ENCODE peak calls at places on chromosomes 3 and 15, in five cellular contexts. S, D, J, Y and W are unnamed samples. For H3K36me3 and H3K27me3, the result is how much of the 10 kb centered on the place peaks cover.

GRCh38 chr15:31135523-31135922 is 34.0 kb upstream of the TRPM1 start:
- DNase-seq in S (no peak), D (no peak), J (no peak), Y (no peak), W (no peak)

GRCh38 chr3:66863205-66864135 is 134.6 kb upstream of the KBTBD8 start:
- DNase-seq in S (no peak), D (no peak), J (no peak), Y (no peak), W (no peak)

GRCh38 chr3:170753421-170754344 is 116.3 kb downstream of the RPL22L1 start:
- DNase-seq in S (no peak), D (no peak), J (no peak), Y (no peak), W (no peak)

GRCh38 chr3:4517095-4517494 is 23.9 kb downstream of the ITPR1 start:
- DNase-seq in S (no peak), D (no peak), J (no peak), Y (no peak), W (no peak)

GRCh38 chr3:133384331-133385027 is 15.4 kb upstream of the BFSP2 start:
- DNase-seq in S (peak), D (peak), J (peak), Y (peak), W (peak)

GRCh38 chr15:28104326-28104725 is 5.2 kb upstream of the OCA2 start:
- DNase-seq in S (no peak), D (no peak), J (peak), Y (no peak), W (no peak)

GRCh38 chr3:48756640-48757039 is 39.6 kb upstream of the IP6K2 start:
- DNase-seq in S (no peak), D (no peak), J (no peak), Y (no peak), W (no peak)

GRCh38 chr3:109806929-109807328 is 469.6 kb upstream of the DPPA4 start:
- DNase-seq in S (no peak), D (no peak), J (no peak), Y (no peak), W (peak)

GRCh38 chr15:25234831-25235230 is 204.0 kb downstream of the UBE3A start:
- DNase-seq in S (no peak), D (no peak), J (no peak), Y (no peak), W (no peak)

GRCh38 chr15:76337739-76338554 is 1.4 kb downstream of the ISL2 start:
- DNase-seq in S (peak), D (peak), J (no peak), Y (peak), W (peak)

GRCh38 chr3:28940530-28940929 is 340.3 kb upstream of the RBMS3 start:
- DNase-seq in S (no peak), D (no peak), J (peak), Y (no peak), W (peak)

GRCh38 chr3:156417733-156418132 is 137.2 kb downstream of the SSR3 start:
- DNase-seq in S (no peak), D (no peak), J (no peak), Y (no peak), W (no peak)

GRCh38 chr3:151480492-151480891 is 19.6 kb upstream of the IGSF10 start:
- DNase-seq in S (no peak), D (no peak), J (no peak), Y (no peak), W (no peak)

GRCh38 chr15:69648775-69649735 is 196.4 kb downstream of the RPLP1 start:
- DNase-seq in S (no peak), D (peak), J (no peak), Y (peak), W (no peak)

GRCh38 chr3:107629556-107629955 is 106.8 kb downstream of the BBX start:
- DNase-seq in S (no peak), D (no peak), J (no peak), Y (no peak), W (no peak)

GRCh38 chr15:100330221-100330620 is 11.6 kb downstream of the ADAMTS17 start:
- DNase-seq in S (no peak), D (no peak), J (no peak), Y (no peak), W (no peak)

GRCh38 chr15:101440846-101441590 is 48.5 kb downstream of the PCSK6 start:
- DNase-seq in S (no peak), D (no peak), J (no peak), Y (no peak), W (no peak)

GRCh38 chr3:102206506-102207145 is 228.2 kb upstream of the ZPLD1 start:
- DNase-seq in S (peak), D (no peak), J (peak), Y (no peak), W (no peak)

GRCh38 chr3:146598486-146598885 is 6.7 kb downstream of the PLSCR5 start:
- DNase-seq in S (no peak), D (no peak), J (no peak), Y (no peak), W (no peak)

GRCh38 chr3:184619348-184619747 is 57.8 kb downstream of the EPHB3 start:
- DNase-seq in S (no peak), D (no peak), J (no peak), Y (no peak), W (no peak)

GRCh38 chr15:54033954-54034458 is 55.8 kb downstream of the UNC13C start:
- DNase-seq in S (no peak), D (no peak), J (no peak), Y (no peak), W (no peak)

GRCh38 chr3:51675201-51675611 is 4.2 kb downstream of the TEX264 start:
- DNase-seq in S (no peak), D (no peak), J (no peak), Y (no peak), W (no peak)

GRCh38 chr3:51673802-51674654 is 3.0 kb downstream of the TEX264 start:
- DNase-seq in S (no peak), D (peak), J (peak), Y (no peak), W (no peak)

GRCh38 chr3:51672083-51672475 is 1.0 kb downstream of the TEX264 start:
- DNase-seq in S (no peak), D (no peak), J (no peak), Y (no peak), W (no peak)

GRCh38 chr3:51671090-51672082 is at the start of gene TEX264:
- DNase-seq in S (peak), D (peak), J (peak), Y (peak), W (peak)

DNA sequence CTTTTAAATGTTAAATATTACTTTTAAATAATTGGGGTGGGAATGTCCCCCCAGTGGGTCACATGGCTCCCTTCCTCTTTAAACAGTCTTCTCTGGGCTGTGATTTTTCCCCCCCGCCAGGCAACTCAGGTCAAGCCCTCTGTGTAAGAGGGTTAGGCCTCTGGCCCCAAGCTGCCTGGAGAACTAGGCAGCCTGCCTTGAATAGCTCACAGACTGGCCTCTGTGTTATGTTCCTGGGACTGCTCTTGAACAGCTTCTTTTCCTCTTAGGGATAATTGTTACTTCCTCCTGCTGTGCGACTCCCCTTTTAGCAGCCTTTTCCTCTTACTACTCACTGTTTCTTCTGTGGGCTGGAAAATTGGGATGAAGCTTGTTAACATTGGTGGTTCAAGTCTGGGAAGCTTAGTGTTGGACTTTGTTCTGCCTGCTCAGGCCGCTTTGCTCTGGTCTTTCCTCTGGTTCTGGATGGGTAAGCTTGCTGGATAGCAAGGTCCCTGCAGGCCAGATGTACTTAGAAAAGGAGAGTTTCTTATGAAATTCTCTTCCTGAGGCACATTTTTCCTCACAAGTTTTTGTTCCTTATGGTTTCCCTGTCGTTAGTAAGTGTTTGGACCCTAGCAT is 2.2 kb downstream of the TEX264 start:
- DNase-seq in S (no peak), D (peak), J (no peak), Y (peak), W (no peak)
- H3K4me3 ChIP-seq in S (no peak), D (no peak), J (no peak), Y (no peak), W (no peak)

GRCh38 chr3:14128724-14129123 is 3.9 kb downstream of the TMEM43 start:
- DNase-seq in S (no peak), D (no peak), J (no peak), Y (no peak), W (no peak)
- H3K36me3 ChIP-seq in S (half or more), D (under half), J (under half), Y (under half), W (under half)

GRCh38 chr15:80251505-80252280 is at the start of gene CTXND1:
- DNase-seq in S (no peak), D (peak), J (no peak), Y (peak), W (no peak)

GRCh38 chr15:80249973-80250372 is 2.0 kb downstream of the CTXND1 start:
- DNase-seq in S (no peak), D (no peak), J (no peak), Y (no peak), W (no peak)

GRCh38 chr15:80247320-80247719 is 4.7 kb downstream of the CTXND1 start:
- DNase-seq in S (no peak), D (no peak), J (no peak), Y (no peak), W (no peak)

GRCh38 chr15:80252281-80252619 is 237 bp upstream of the CTXND1 start:
- DNase-seq in S (no peak), D (no peak), J (no peak), Y (no peak), W (no peak)

GRCh38 chr15:80250614-80251504 is 1.2 kb downstream of the CTXND1 start:
- DNase-seq in S (no peak), D (no peak), J (no peak), Y (peak), W (no peak)
- H3K27me3 ChIP-seq in S (half or more), D (half or more), J (under half), Y (half or more), W (under half)

GRCh38 chr15:92886815-92887214 is 13.3 kb upstream of the CHD2 start:
- DNase-seq in S (no peak), D (no peak), J (no peak), Y (no peak), W (no peak)

GRCh38 chr15:92886229-92886628 is 13.9 kb upstream of the CHD2 start:
- DNase-seq in S (no peak), D (no peak), J (no peak), Y (no peak), W (no peak)

GRCh38 chr15:92889390-92890113 is 10.6 kb upstream of the CHD2 start:
- DNase-seq in S (no peak), D (no peak), J (no peak), Y (no peak), W (no peak)

GRCh38 chr15:92884813-92885461 is 15.2 kb upstream of the CHD2 start:
- DNase-seq in S (no peak), D (no peak), J (no peak), Y (no peak), W (no peak)

GRCh38 chr15:92887869-92888268 is 12.3 kb upstream of the CHD2 start:
- DNase-seq in S (no peak), D (no peak), J (no peak), Y (no peak), W (no peak)
- H3K4me3 ChIP-seq in S (peak), D (no peak), J (no peak), Y (peak), W (no peak)

GRCh38 chr3:119589087-119589773 is 8.5 kb upstream of the PLA1A start:
- DNase-seq in S (no peak), D (no peak), J (no peak), Y (peak), W (no peak)
- H3K36me3 ChIP-seq in S (under half), D (under half), J (under half), Y (under half), W (under half)

GRCh38 chr3:131636266-131636775 is 133.6 kb upstream of the MRPL3 start:
- DNase-seq in S (no peak), D (no peak), J (no peak), Y (no peak), W (no peak)
- H3K27me3 ChIP-seq in S (under half), D (under half), J (under half), Y (under half), W (under half)

GRCh38 chr3:35594739-35595138 is 44.6 kb upstream of the ARPP21 start:
- DNase-seq in S (no peak), D (no peak), J (no peak), Y (no peak), W (no peak)
- H3K4me3 ChIP-seq in S (no peak), D (no peak), J (no peak), Y (no peak), W (no peak)

GRCh38 chr3:117483839-117484238 is 774.3 kb downstream of the TUSC7 start:
- DNase-seq in S (no peak), D (no peak), J (no peak), Y (no peak), W (no peak)

GRCh38 chr3:117488983-117489382 is 779.4 kb downstream of the TUSC7 start:
- DNase-seq in S (no peak), D (no peak), J (no peak), Y (no peak), W (no peak)

GRCh38 chr3:117486709-117487394 is 777.3 kb downstream of the TUSC7 start:
- DNase-seq in S (no peak), D (no peak), J (no peak), Y (peak), W (peak)

GRCh38 chr3:117489663-117490079 is 780.1 kb downstream of the TUSC7 start:
- DNase-seq in S (no peak), D (no peak), J (no peak), Y (no peak), W (no peak)

GRCh38 chr3:117485841-117486240 is 776.3 kb downstream of the TUSC7 start:
- DNase-seq in S (no peak), D (no peak), J (no peak), Y (no peak), W (no peak)
- H3K36me3 ChIP-seq in S (under half), D (under half), J (under half), Y (under half), W (under half)

GRCh38 chr3:122415762-122416654 is at the start of gene WDR5B:
- DNase-seq in S (peak), D (peak), J (peak), Y (peak), W (peak)
- H3K27me3 ChIP-seq in S (under half), D (under half), J (under half), Y (under half), W (under half)